ENCODE peak calls at places on chromosomes 2 and 18, in seven cellular contexts. X is RWPE1, E is hepatocyte, Z is IMR-90, V is lung, A is fibroblast of lung, Q is astrocyte. G is an unnamed sample.

GRCh38 chr2:235343156-235343774 is 150.6 kb upstream of the AGAP1 start:
- DNase-seq in X (no peak), E (no peak), Z (no peak), V (no peak), A (peak), Q (peak), G (no peak)

GRCh38 chr2:29052811-29053210 is 21.5 kb downstream of the PCARE start:
- DNase-seq in X (no peak), E (no peak), Z (no peak), V (no peak), A (no peak), Q (no peak), G (no peak)

GRCh38 chr18:24913507-24914147 is 438.3 kb downstream of the ZNF521 start:
- DNase-seq in X (no peak), E (no peak), Z (no peak), V (no peak), A (no peak), Q (no peak), G (no peak)

GRCh38 chr2:213806125-213806726 is 522.0 kb downstream of the SPAG16 start:
- DNase-seq in X (no peak), E (peak), Z (peak), V (no peak), A (peak), Q (peak), G (no peak)

GRCh38 chr2:202147775-202148174 is 74.7 kb downstream of the KIAA2012 start:
- DNase-seq in X (no peak), E (no peak), Z (peak), V (no peak), A (peak), Q (peak), G (no peak)

GRCh38 chr2:16051046-16051489 is 110.7 kb downstream of the MYCN start:
- DNase-seq in X (no peak), E (peak), Z (no peak), V (no peak), A (no peak), Q (no peak), G (no peak)

GRCh38 chr2:119694994-119695521 is 16.1 kb downstream of the TMEM177 start:
- DNase-seq in X (no peak), E (no peak), Z (peak), V (peak), A (peak), Q (peak), G (no peak)

GRCh38 chr18:26708814-26709717 is 156.4 kb downstream of the AQP4 start:
- DNase-seq in X (no peak), E (no peak), Z (no peak), V (no peak), A (no peak), Q (no peak), G (no peak)

GRCh38 chr18:52408800-52409302 is 68.9 kb downstream of the DCC start:
- DNase-seq in X (no peak), E (no peak), Z (no peak), V (no peak), A (no peak), Q (no peak), G (no peak)

GRCh38 chr2:215796160-215796559 is 217.2 kb downstream of the MREG start:
- DNase-seq in X (no peak), E (no peak), Z (peak), V (no peak), A (peak), Q (peak), G (no peak)
- TF ChIP-seq CTCF in X (no peak), E (no peak), Z (no peak), V (no peak), A (peak), Q (no peak), G (no peak)

DNA sequence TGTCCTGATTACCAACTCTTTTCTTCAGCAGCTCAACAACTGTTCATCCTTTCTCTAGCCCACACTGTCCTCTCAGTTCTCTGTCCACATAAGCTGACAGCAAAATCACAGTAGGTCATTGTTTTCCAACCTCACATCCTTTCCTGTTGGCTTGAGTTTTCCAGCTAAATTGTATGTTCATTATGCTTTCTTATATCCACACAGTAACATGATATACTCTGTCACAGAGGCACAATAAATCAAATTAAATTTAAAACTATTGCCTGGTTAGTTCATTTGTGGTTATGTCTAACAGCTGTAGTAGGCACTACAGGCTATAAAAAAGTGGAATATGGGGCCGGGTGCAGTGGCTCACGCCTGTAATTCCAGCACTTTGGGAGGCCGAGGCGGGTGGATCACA is 179.9 kb downstream of the ETAA1 start:
- DNase-seq in X (no peak), E (no peak), Z (no peak), V (no peak), A (no peak), Q (no peak), G (no peak)
- H3K27ac ChIP-seq in X (no peak), E (no peak), Z (no peak), V (no peak), A (no peak), Q (no peak), G (no peak)

GRCh38 chr2:189407161-189407943 is 33.9 kb upstream of the WDR75 start:
- DNase-seq in X (peak), E (peak), Z (peak), V (no peak), A (peak), Q (peak), G (no peak)

GRCh38 chr2:189409647-189410046 is 31.6 kb upstream of the WDR75 start:
- DNase-seq in X (no peak), E (no peak), Z (no peak), V (no peak), A (peak), Q (peak), G (no peak)

GRCh38 chr2:189407944-189408209 is 33.4 kb upstream of the WDR75 start:
- DNase-seq in X (no peak), E (no peak), Z (no peak), V (no peak), A (no peak), Q (no peak), G (no peak)

GRCh38 chr2:189409136-189409535 is 32.1 kb upstream of the WDR75 start:
- DNase-seq in X (no peak), E (peak), Z (peak), V (no peak), A (peak), Q (peak), G (no peak)

DNA sequence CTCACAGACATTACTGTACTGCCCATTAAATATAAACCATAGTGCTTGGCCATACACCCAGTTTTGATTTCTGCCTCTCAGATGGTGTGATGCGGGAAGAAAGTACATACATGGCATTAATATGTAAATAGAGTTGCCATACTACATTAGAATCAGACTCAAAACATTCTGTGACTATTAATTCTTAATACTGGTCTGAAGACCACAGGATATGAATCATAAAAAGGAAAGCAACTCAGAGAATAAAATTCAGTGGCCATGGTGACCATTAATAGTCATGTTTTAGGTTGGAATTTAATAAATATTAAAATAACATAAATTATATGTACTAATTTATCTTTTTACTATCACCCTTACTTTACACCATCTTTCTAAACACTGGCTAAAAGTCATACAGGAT is 33.0 kb upstream of the WDR75 start:
- DNase-seq in X (no peak), E (no peak), Z (peak), V (no peak), A (no peak), Q (peak), G (no peak)
- TF ChIP-seq CTCF in X (no peak), E (no peak), Z (no peak), V (no peak), A (no peak), Q (no peak), G (no peak)

GRCh38 chr2:239369631-239370161 is 31.1 kb downstream of the HDAC4 start:
- DNase-seq in X (no peak), E (no peak), Z (no peak), V (peak), A (no peak), Q (no peak), G (peak)

GRCh38 chr2:239370403-239370802 is 30.4 kb downstream of the HDAC4 start:
- DNase-seq in X (no peak), E (no peak), Z (no peak), V (no peak), A (no peak), Q (no peak), G (no peak)

GRCh38 chr2:239372835-239373234 is 28.0 kb downstream of the HDAC4 start:
- DNase-seq in X (no peak), E (no peak), Z (no peak), V (no peak), A (no peak), Q (no peak), G (no peak)

GRCh38 chr2:239371726-239372686 is 28.8 kb downstream of the HDAC4 start:
- DNase-seq in X (no peak), E (no peak), Z (no peak), V (no peak), A (no peak), Q (no peak), G (no peak)

DNA sequence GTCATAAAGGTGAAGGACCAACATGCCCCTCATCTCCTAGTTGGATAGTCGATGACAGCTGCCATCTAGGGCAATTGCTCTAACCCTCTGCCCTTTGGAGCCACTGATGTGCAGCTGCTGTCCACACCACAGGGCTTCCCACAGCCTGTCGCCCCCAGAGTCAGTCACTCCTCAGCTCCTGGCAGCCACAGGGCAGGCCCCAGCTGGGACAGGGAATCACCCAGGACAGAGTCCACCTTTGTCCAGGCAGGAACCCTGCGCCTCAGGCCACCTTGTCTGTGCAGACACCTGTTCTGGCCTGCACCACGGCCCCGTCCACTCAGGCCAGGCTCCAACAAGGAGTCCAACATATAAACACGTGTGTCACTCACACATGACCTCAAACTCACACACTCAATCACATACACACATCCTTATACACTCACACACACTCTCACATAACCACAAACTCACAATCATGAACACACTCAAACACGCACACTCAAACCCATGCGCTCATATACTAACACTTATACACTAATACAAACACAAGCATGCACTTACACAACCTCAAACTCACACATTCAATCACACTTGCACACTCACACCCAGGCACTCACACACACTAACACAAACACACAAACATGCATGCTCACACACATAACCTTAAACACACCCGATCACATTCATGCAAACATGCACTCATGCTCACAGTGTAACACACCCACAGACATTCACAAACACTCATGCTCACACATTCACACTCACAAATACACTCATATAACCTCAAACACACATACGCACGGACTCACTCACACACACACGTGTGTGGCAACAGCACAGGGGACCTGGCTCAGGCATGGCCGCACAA is 29.7 kb downstream of the HDAC4 start:
- DNase-seq in X (no peak), E (no peak), Z (no peak), V (no peak), A (no peak), Q (no peak), G (peak)
- H3K27ac ChIP-seq in X (no peak), E (no peak), Z (no peak), V (no peak), A (no peak), Q (no peak), G (no peak)

GRCh38 chr2:240856151-240856980 is 12.3 kb upstream of the AGXT start:
- DNase-seq in X (no peak), E (no peak), Z (no peak), V (no peak), A (no peak), Q (no peak), G (peak)
- TF ChIP-seq CTCF in X (no peak), E (peak), Z (peak), V (no peak), A (peak), Q (no peak), G (peak)

GRCh38 chr18:63366991-63367240 is at the start of gene KDSR:
- DNase-seq in X (no peak), E (no peak), Z (no peak), V (no peak), A (no peak), Q (no peak), G (no peak)

GRCh38 chr18:63367241-63367953 is 391 bp upstream of the KDSR start:
- DNase-seq in X (peak), E (peak), Z (peak), V (peak), A (peak), Q (peak), G (peak)

GRCh38 chr18:63363951-63364350 is 3.1 kb downstream of the KDSR start:
- DNase-seq in X (no peak), E (no peak), Z (no peak), V (no peak), A (no peak), Q (no peak), G (no peak)

GRCh38 chr18:63366270-63366990 is 576 bp downstream of the KDSR start:
- DNase-seq in X (peak), E (peak), Z (peak), V (peak), A (peak), Q (peak), G (peak)

GRCh38 chr18:63365909-63366269 is 1.1 kb downstream of the KDSR start:
- DNase-seq in X (no peak), E (peak), Z (peak), V (no peak), A (no peak), Q (no peak), G (no peak)
- H3K27ac ChIP-seq in X (peak), E (peak), Z (peak), V (peak), A (peak), Q (peak), G (peak)

GRCh38 chr2:230863442-230864121 is 1.2 kb upstream of the ITM2C start:
- DNase-seq in X (no peak), E (no peak), Z (no peak), V (no peak), A (no peak), Q (no peak), G (no peak)

GRCh38 chr2:230864122-230864604 is 579 bp upstream of the ITM2C start:
- DNase-seq in X (no peak), E (no peak), Z (no peak), V (no peak), A (no peak), Q (no peak), G (no peak)

GRCh38 chr2:230865766-230866703 is 1.3 kb downstream of the ITM2C start:
- DNase-seq in X (no peak), E (peak), Z (no peak), V (no peak), A (peak), Q (no peak), G (peak)

GRCh38 chr2:230865324-230865765 is 603 bp downstream of the ITM2C start:
- DNase-seq in X (no peak), E (peak), Z (no peak), V (no peak), A (no peak), Q (no peak), G (no peak)

GRCh38 chr2:230864605-230865323 is at the start of gene ITM2C:
- DNase-seq in X (peak), E (peak), Z (peak), V (no peak), A (peak), Q (peak), G (peak)
- TF ChIP-seq CTCF in X (peak), E (peak), Z (peak), V (no peak), A (peak), Q (no peak), G (peak)